ENCODE peak calls at places on chromosome 17, in eight cellular contexts. One of them, this sample, is unnamed.

GRCh38 chr17:40598928-40599627 is 33.8 kb upstream of the CCR7 start:
- ATAC-seq in activated CD4-positive, alpha-beta T cell treated with anti-CD3 and anti-CD28 coated beads for 36 hours: peak
- ATAC-seq in activated CD8-positive, alpha-beta T cell treated with anti-CD3 and anti-CD28 coated beads, Interleukin-2, amount 10 ng/mL, durations not matched to agents 7 days and 5 days: peak
- ATAC-seq in activated T-cell treated with anti-CD3 and anti-CD28 coated beads, Interleukin-2, amount 50 U/mL, for 4 hours: peak
- ATAC-seq in activated CD8-positive, alpha-beta memory T cell treated with anti-CD3 and anti-CD28 coated beads, Interleukin-2, amount 10 ng/mL, durations not matched to agents 7 days and 5 days: peak
- ATAC-seq in GM23338: no peak
- ATAC-seq in left lung: no peak
- ATAC-seq in gastroesophageal sphincter: no peak
- ATAC-seq in this sample: peak

GRCh38 chr17:41406205-41406604 is 8.8 kb upstream of the KRT31 start:
- ATAC-seq in activated CD4-positive, alpha-beta T cell treated with anti-CD3 and anti-CD28 coated beads for 36 hours: no peak
- ATAC-seq in activated CD8-positive, alpha-beta memory T cell treated with anti-CD3 and anti-CD28 coated beads, Interleukin-2, amount 10 ng/mL, durations not matched to agents 7 days and 5 days: no peak
- ATAC-seq in activated T-cell treated with anti-CD3 and anti-CD28 coated beads, Interleukin-2, amount 50 U/mL, for 4 hours: no peak
- ATAC-seq in left lung: peak
- ATAC-seq in gastroesophageal sphincter: no peak
- ATAC-seq in activated CD8-positive, alpha-beta T cell treated with anti-CD3 and anti-CD28 coated beads, Interleukin-2, amount 10 ng/mL, durations not matched to agents 7 days and 5 days: no peak
- ATAC-seq in GM23338: peak
- ATAC-seq in this sample: no peak

GRCh38 chr17:69870091-69870530 is 204.9 kb upstream of the KCNJ16 start:
- ATAC-seq in activated CD4-positive, alpha-beta T cell treated with anti-CD3 and anti-CD28 coated beads for 36 hours: no peak
- ATAC-seq in activated CD8-positive, alpha-beta memory T cell treated with anti-CD3 and anti-CD28 coated beads, Interleukin-2, amount 10 ng/mL, durations not matched to agents 7 days and 5 days: no peak
- ATAC-seq in activated CD8-positive, alpha-beta T cell treated with anti-CD3 and anti-CD28 coated beads, Interleukin-2, amount 10 ng/mL, durations not matched to agents 7 days and 5 days: no peak
- ATAC-seq in GM23338: peak
- ATAC-seq in left lung: no peak
- ATAC-seq in gastroesophageal sphincter: peak
- ATAC-seq in activated T-cell treated with anti-CD3 and anti-CD28 coated beads, Interleukin-2, amount 50 U/mL, for 4 hours: no peak
- ATAC-seq in this sample: no peak

GRCh38 chr17:45022288-45022648 is 29.2 kb downstream of the DCAKD start:
- ATAC-seq in activated CD8-positive, alpha-beta memory T cell treated with anti-CD3 and anti-CD28 coated beads, Interleukin-2, amount 10 ng/mL, durations not matched to agents 7 days and 5 days: no peak
- ATAC-seq in activated CD8-positive, alpha-beta T cell treated with anti-CD3 and anti-CD28 coated beads, Interleukin-2, amount 10 ng/mL, durations not matched to agents 7 days and 5 days: no peak
- ATAC-seq in activated T-cell treated with anti-CD3 and anti-CD28 coated beads, Interleukin-2, amount 50 U/mL, for 4 hours: peak
- ATAC-seq in activated CD4-positive, alpha-beta T cell treated with anti-CD3 and anti-CD28 coated beads for 36 hours: peak
- ATAC-seq in gastroesophageal sphincter: peak
- ATAC-seq in GM23338: no peak
- ATAC-seq in left lung: no peak
- ATAC-seq in this sample: peak

GRCh38 chr17:81517009-81517338 is 4.4 kb upstream of the ACTG1 start:
- ATAC-seq in activated CD8-positive, alpha-beta T cell treated with anti-CD3 and anti-CD28 coated beads, Interleukin-2, amount 10 ng/mL, durations not matched to agents 7 days and 5 days: no peak
- ATAC-seq in activated CD4-positive, alpha-beta T cell treated with anti-CD3 and anti-CD28 coated beads for 36 hours: no peak
- ATAC-seq in activated CD8-positive, alpha-beta memory T cell treated with anti-CD3 and anti-CD28 coated beads, Interleukin-2, amount 10 ng/mL, durations not matched to agents 7 days and 5 days: no peak
- ATAC-seq in left lung: no peak
- ATAC-seq in GM23338: no peak
- ATAC-seq in activated T-cell treated with anti-CD3 and anti-CD28 coated beads, Interleukin-2, amount 50 U/mL, for 4 hours: no peak
- ATAC-seq in gastroesophageal sphincter: no peak
- ATAC-seq in this sample: no peak

GRCh38 chr17:57570740-57571344 is 174.3 kb downstream of the CCDC182 start:
- ATAC-seq in activated CD8-positive, alpha-beta memory T cell treated with anti-CD3 and anti-CD28 coated beads, Interleukin-2, amount 10 ng/mL, durations not matched to agents 7 days and 5 days: no peak
- ATAC-seq in activated CD8-positive, alpha-beta T cell treated with anti-CD3 and anti-CD28 coated beads, Interleukin-2, amount 10 ng/mL, durations not matched to agents 7 days and 5 days: no peak
- ATAC-seq in left lung: no peak
- ATAC-seq in GM23338: peak
- ATAC-seq in gastroesophageal sphincter: no peak
- ATAC-seq in activated T-cell treated with anti-CD3 and anti-CD28 coated beads, Interleukin-2, amount 50 U/mL, for 4 hours: no peak
- ATAC-seq in activated CD4-positive, alpha-beta T cell treated with anti-CD3 and anti-CD28 coated beads for 36 hours: no peak
- ATAC-seq in this sample: no peak

GRCh38 chr17:64378890-64379354 is 11.7 kb downstream of the PECAM1 start:
- ATAC-seq in activated T-cell treated with anti-CD3 and anti-CD28 coated beads, Interleukin-2, amount 50 U/mL, for 4 hours: no peak
- ATAC-seq in activated CD8-positive, alpha-beta memory T cell treated with anti-CD3 and anti-CD28 coated beads, Interleukin-2, amount 10 ng/mL, durations not matched to agents 7 days and 5 days: no peak
- ATAC-seq in activated CD8-positive, alpha-beta T cell treated with anti-CD3 and anti-CD28 coated beads, Interleukin-2, amount 10 ng/mL, durations not matched to agents 7 days and 5 days: no peak
- ATAC-seq in GM23338: no peak
- ATAC-seq in left lung: peak
- ATAC-seq in gastroesophageal sphincter: peak
- ATAC-seq in activated CD4-positive, alpha-beta T cell treated with anti-CD3 and anti-CD28 coated beads for 36 hours: no peak
- ATAC-seq in this sample: no peak

GRCh38 chr17:4728124-4728523 is 3.1 kb upstream of the MED11 start:
- ATAC-seq in activated T-cell treated with anti-CD3 and anti-CD28 coated beads, Interleukin-2, amount 50 U/mL, for 4 hours: no peak
- ATAC-seq in activated CD8-positive, alpha-beta T cell treated with anti-CD3 and anti-CD28 coated beads, Interleukin-2, amount 10 ng/mL, durations not matched to agents 7 days and 5 days: no peak
- ATAC-seq in activated CD4-positive, alpha-beta T cell treated with anti-CD3 and anti-CD28 coated beads for 36 hours: peak
- ATAC-seq in gastroesophageal sphincter: no peak
- ATAC-seq in GM23338: no peak
- ATAC-seq in activated CD8-positive, alpha-beta memory T cell treated with anti-CD3 and anti-CD28 coated beads, Interleukin-2, amount 10 ng/mL, durations not matched to agents 7 days and 5 days: peak
- ATAC-seq in left lung: peak
- ATAC-seq in this sample: peak

GRCh38 chr17:1090454-1091189 is 89.2 kb downstream of the ABR start:
- ATAC-seq in activated CD4-positive, alpha-beta T cell treated with anti-CD3 and anti-CD28 coated beads for 36 hours: no peak
- ATAC-seq in activated CD8-positive, alpha-beta memory T cell treated with anti-CD3 and anti-CD28 coated beads, Interleukin-2, amount 10 ng/mL, durations not matched to agents 7 days and 5 days: no peak
- ATAC-seq in gastroesophageal sphincter: no peak
- ATAC-seq in activated T-cell treated with anti-CD3 and anti-CD28 coated beads, Interleukin-2, amount 50 U/mL, for 4 hours: no peak
- ATAC-seq in left lung: peak
- ATAC-seq in GM23338: no peak
- ATAC-seq in activated CD8-positive, alpha-beta T cell treated with anti-CD3 and anti-CD28 coated beads, Interleukin-2, amount 10 ng/mL, durations not matched to agents 7 days and 5 days: no peak
- ATAC-seq in this sample: no peak

GRCh38 chr17:78132086-78132676 is 1.6 kb downstream of the TMC8 start:
- ATAC-seq in left lung: peak
- ATAC-seq in GM23338: peak
- ATAC-seq in activated T-cell treated with anti-CD3 and anti-CD28 coated beads, Interleukin-2, amount 50 U/mL, for 4 hours: peak
- ATAC-seq in activated CD8-positive, alpha-beta T cell treated with anti-CD3 and anti-CD28 coated beads, Interleukin-2, amount 10 ng/mL, durations not matched to agents 7 days and 5 days: peak
- ATAC-seq in gastroesophageal sphincter: no peak
- ATAC-seq in activated CD8-positive, alpha-beta memory T cell treated with anti-CD3 and anti-CD28 coated beads, Interleukin-2, amount 10 ng/mL, durations not matched to agents 7 days and 5 days: peak
- ATAC-seq in activated CD4-positive, alpha-beta T cell treated with anti-CD3 and anti-CD28 coated beads for 36 hours: no peak
- ATAC-seq in this sample: peak

GRCh38 chr17:73304971-73305786 is 6.6 kb downstream of the CDC42EP4 start:
- ATAC-seq in activated CD8-positive, alpha-beta T cell treated with anti-CD3 and anti-CD28 coated beads, Interleukin-2, amount 10 ng/mL, durations not matched to agents 7 days and 5 days: no peak
- ATAC-seq in GM23338: peak
- ATAC-seq in activated CD4-positive, alpha-beta T cell treated with anti-CD3 and anti-CD28 coated beads for 36 hours: no peak
- ATAC-seq in left lung: peak
- ATAC-seq in activated T-cell treated with anti-CD3 and anti-CD28 coated beads, Interleukin-2, amount 50 U/mL, for 4 hours: no peak
- ATAC-seq in activated CD8-positive, alpha-beta memory T cell treated with anti-CD3 and anti-CD28 coated beads, Interleukin-2, amount 10 ng/mL, durations not matched to agents 7 days and 5 days: no peak
- ATAC-seq in gastroesophageal sphincter: peak
- ATAC-seq in this sample: peak

GRCh38 chr17:48552453-48553189 is 7.7 kb upstream of the HOXB2 start:
- ATAC-seq in gastroesophageal sphincter: peak
- ATAC-seq in activated T-cell treated with anti-CD3 and anti-CD28 coated beads, Interleukin-2, amount 50 U/mL, for 4 hours: no peak
- ATAC-seq in activated CD4-positive, alpha-beta T cell treated with anti-CD3 and anti-CD28 coated beads for 36 hours: no peak
- ATAC-seq in activated CD8-positive, alpha-beta memory T cell treated with anti-CD3 and anti-CD28 coated beads, Interleukin-2, amount 10 ng/mL, durations not matched to agents 7 days and 5 days: no peak
- ATAC-seq in activated CD8-positive, alpha-beta T cell treated with anti-CD3 and anti-CD28 coated beads, Interleukin-2, amount 10 ng/mL, durations not matched to agents 7 days and 5 days: no peak
- ATAC-seq in left lung: peak
- ATAC-seq in GM23338: no peak
- ATAC-seq in this sample: no peak

GRCh38 chr17:57899822-57900221 is 50.0 kb upstream of the MRPS23 start:
- ATAC-seq in activated CD8-positive, alpha-beta T cell treated with anti-CD3 and anti-CD28 coated beads, Interleukin-2, amount 10 ng/mL, durations not matched to agents 7 days and 5 days: peak
- ATAC-seq in GM23338: no peak
- ATAC-seq in left lung: peak
- ATAC-seq in activated CD4-positive, alpha-beta T cell treated with anti-CD3 and anti-CD28 coated beads for 36 hours: no peak
- ATAC-seq in activated T-cell treated with anti-CD3 and anti-CD28 coated beads, Interleukin-2, amount 50 U/mL, for 4 hours: no peak
- ATAC-seq in gastroesophageal sphincter: no peak
- ATAC-seq in activated CD8-positive, alpha-beta memory T cell treated with anti-CD3 and anti-CD28 coated beads, Interleukin-2, amount 10 ng/mL, durations not matched to agents 7 days and 5 days: peak
- ATAC-seq in this sample: no peak

GRCh38 chr17:50211249-50212120 is 10.1 kb upstream of the COL1A1 start:
- ATAC-seq in activated CD8-positive, alpha-beta memory T cell treated with anti-CD3 and anti-CD28 coated beads, Interleukin-2, amount 10 ng/mL, durations not matched to agents 7 days and 5 days: no peak
- ATAC-seq in activated CD4-positive, alpha-beta T cell treated with anti-CD3 and anti-CD28 coated beads for 36 hours: no peak
- ATAC-seq in left lung: peak
- ATAC-seq in activated T-cell treated with anti-CD3 and anti-CD28 coated beads, Interleukin-2, amount 50 U/mL, for 4 hours: no peak
- ATAC-seq in activated CD8-positive, alpha-beta T cell treated with anti-CD3 and anti-CD28 coated beads, Interleukin-2, amount 10 ng/mL, durations not matched to agents 7 days and 5 days: no peak
- ATAC-seq in GM23338: no peak
- ATAC-seq in gastroesophageal sphincter: no peak
- ATAC-seq in this sample: peak

GRCh38 chr17:80663783-80664206 is 119.2 kb downstream of the RPTOR start:
- ATAC-seq in activated CD4-positive, alpha-beta T cell treated with anti-CD3 and anti-CD28 coated beads for 36 hours: peak
- ATAC-seq in activated T-cell treated with anti-CD3 and anti-CD28 coated beads, Interleukin-2, amount 50 U/mL, for 4 hours: peak
- ATAC-seq in gastroesophageal sphincter: peak
- ATAC-seq in activated CD8-positive, alpha-beta memory T cell treated with anti-CD3 and anti-CD28 coated beads, Interleukin-2, amount 10 ng/mL, durations not matched to agents 7 days and 5 days: peak
- ATAC-seq in activated CD8-positive, alpha-beta T cell treated with anti-CD3 and anti-CD28 coated beads, Interleukin-2, amount 10 ng/mL, durations not matched to agents 7 days and 5 days: peak
- ATAC-seq in GM23338: peak
- ATAC-seq in left lung: peak
- ATAC-seq in this sample: peak

GRCh38 chr17:51653902-51654301 is 393.6 kb downstream of the UTP18 start:
- ATAC-seq in activated T-cell treated with anti-CD3 and anti-CD28 coated beads, Interleukin-2, amount 50 U/mL, for 4 hours: no peak
- ATAC-seq in gastroesophageal sphincter: no peak
- ATAC-seq in activated CD4-positive, alpha-beta T cell treated with anti-CD3 and anti-CD28 coated beads for 36 hours: no peak
- ATAC-seq in activated CD8-positive, alpha-beta memory T cell treated with anti-CD3 and anti-CD28 coated beads, Interleukin-2, amount 10 ng/mL, durations not matched to agents 7 days and 5 days: no peak
- ATAC-seq in activated CD8-positive, alpha-beta T cell treated with anti-CD3 and anti-CD28 coated beads, Interleukin-2, amount 10 ng/mL, durations not matched to agents 7 days and 5 days: no peak
- ATAC-seq in GM23338: peak
- ATAC-seq in left lung: no peak
- ATAC-seq in this sample: no peak

GRCh38 chr17:50690887-50691549 is 16.7 kb downstream of the ANKRD40 start:
- ATAC-seq in activated CD8-positive, alpha-beta T cell treated with anti-CD3 and anti-CD28 coated beads, Interleukin-2, amount 10 ng/mL, durations not matched to agents 7 days and 5 days: no peak
- ATAC-seq in activated T-cell treated with anti-CD3 and anti-CD28 coated beads, Interleukin-2, amount 50 U/mL, for 4 hours: no peak
- ATAC-seq in activated CD4-positive, alpha-beta T cell treated with anti-CD3 and anti-CD28 coated beads for 36 hours: no peak
- ATAC-seq in left lung: no peak
- ATAC-seq in GM23338: no peak
- ATAC-seq in gastroesophageal sphincter: no peak
- ATAC-seq in activated CD8-positive, alpha-beta memory T cell treated with anti-CD3 and anti-CD28 coated beads, Interleukin-2, amount 10 ng/mL, durations not matched to agents 7 days and 5 days: no peak
- ATAC-seq in this sample: no peak

GRCh38 chr17:76685846-76686245 is 24.9 kb downstream of the MXRA7 start:
- ATAC-seq in activated CD8-positive, alpha-beta T cell treated with anti-CD3 and anti-CD28 coated beads, Interleukin-2, amount 10 ng/mL, durations not matched to agents 7 days and 5 days: no peak
- ATAC-seq in activated T-cell treated with anti-CD3 and anti-CD28 coated beads, Interleukin-2, amount 50 U/mL, for 4 hours: no peak
- ATAC-seq in activated CD8-positive, alpha-beta memory T cell treated with anti-CD3 and anti-CD28 coated beads, Interleukin-2, amount 10 ng/mL, durations not matched to agents 7 days and 5 days: no peak
- ATAC-seq in GM23338: no peak
- ATAC-seq in activated CD4-positive, alpha-beta T cell treated with anti-CD3 and anti-CD28 coated beads for 36 hours: no peak
- ATAC-seq in gastroesophageal sphincter: no peak
- ATAC-seq in left lung: no peak
- ATAC-seq in this sample: no peak

GRCh38 chr17:13743906-13744305 is 142.2 kb upstream of the HS3ST3A1 start:
- ATAC-seq in gastroesophageal sphincter: no peak
- ATAC-seq in activated T-cell treated with anti-CD3 and anti-CD28 coated beads, Interleukin-2, amount 50 U/mL, for 4 hours: no peak
- ATAC-seq in activated CD8-positive, alpha-beta memory T cell treated with anti-CD3 and anti-CD28 coated beads, Interleukin-2, amount 10 ng/mL, durations not matched to agents 7 days and 5 days: no peak
- ATAC-seq in activated CD4-positive, alpha-beta T cell treated with anti-CD3 and anti-CD28 coated beads for 36 hours: no peak
- ATAC-seq in activated CD8-positive, alpha-beta T cell treated with anti-CD3 and anti-CD28 coated beads, Interleukin-2, amount 10 ng/mL, durations not matched to agents 7 days and 5 days: no peak
- ATAC-seq in GM23338: no peak
- ATAC-seq in left lung: no peak
- ATAC-seq in this sample: no peak

GRCh38 chr17:77692571-77693161 is 265.8 kb upstream of the TNRC6C start:
- ATAC-seq in activated T-cell treated with anti-CD3 and anti-CD28 coated beads, Interleukin-2, amount 50 U/mL, for 4 hours: peak
- ATAC-seq in activated CD8-positive, alpha-beta T cell treated with anti-CD3 and anti-CD28 coated beads, Interleukin-2, amount 10 ng/mL, durations not matched to agents 7 days and 5 days: no peak
- ATAC-seq in activated CD4-positive, alpha-beta T cell treated with anti-CD3 and anti-CD28 coated beads for 36 hours: peak
- ATAC-seq in gastroesophageal sphincter: peak
- ATAC-seq in GM23338: no peak
- ATAC-seq in left lung: no peak
- ATAC-seq in activated CD8-positive, alpha-beta memory T cell treated with anti-CD3 and anti-CD28 coated beads, Interleukin-2, amount 10 ng/mL, durations not matched to agents 7 days and 5 days: peak
- ATAC-seq in this sample: peak

GRCh38 chr17:75647061-75647460 is 13.8 kb downstream of the SMIM5 start:
- ATAC-seq in GM23338: no peak
- ATAC-seq in activated T-cell treated with anti-CD3 and anti-CD28 coated beads, Interleukin-2, amount 50 U/mL, for 4 hours: no peak
- ATAC-seq in left lung: no peak
- ATAC-seq in activated CD4-positive, alpha-beta T cell treated with anti-CD3 and anti-CD28 coated beads for 36 hours: no peak
- ATAC-seq in activated CD8-positive, alpha-beta memory T cell treated with anti-CD3 and anti-CD28 coated beads, Interleukin-2, amount 10 ng/mL, durations not matched to agents 7 days and 5 days: no peak
- ATAC-seq in activated CD8-positive, alpha-beta T cell treated with anti-CD3 and anti-CD28 coated beads, Interleukin-2, amount 10 ng/mL, durations not matched to agents 7 days and 5 days: no peak
- ATAC-seq in gastroesophageal sphincter: no peak
- ATAC-seq in this sample: no peak

GRCh38 chr17:48814504-48814903 is 2.5 kb downstream of the TTLL6 start:
- ATAC-seq in activated CD8-positive, alpha-beta T cell treated with anti-CD3 and anti-CD28 coated beads, Interleukin-2, amount 10 ng/mL, durations not matched to agents 7 days and 5 days: no peak
- ATAC-seq in activated CD4-positive, alpha-beta T cell treated with anti-CD3 and anti-CD28 coated beads for 36 hours: peak
- ATAC-seq in gastroesophageal sphincter: no peak
- ATAC-seq in left lung: no peak
- ATAC-seq in activated T-cell treated with anti-CD3 and anti-CD28 coated beads, Interleukin-2, amount 50 U/mL, for 4 hours: no peak
- ATAC-seq in activated CD8-positive, alpha-beta memory T cell treated with anti-CD3 and anti-CD28 coated beads, Interleukin-2, amount 10 ng/mL, durations not matched to agents 7 days and 5 days: peak
- ATAC-seq in GM23338: peak
- ATAC-seq in this sample: no peak

GRCh38 chr17:43015579-43015978 is 6.6 kb downstream of the VAT1 start:
- ATAC-seq in activated CD8-positive, alpha-beta memory T cell treated with anti-CD3 and anti-CD28 coated beads, Interleukin-2, amount 10 ng/mL, durations not matched to agents 7 days and 5 days: no peak
- ATAC-seq in activated CD4-positive, alpha-beta T cell treated with anti-CD3 and anti-CD28 coated beads for 36 hours: no peak
- ATAC-seq in left lung: peak
- ATAC-seq in GM23338: no peak
- ATAC-seq in activated CD8-positive, alpha-beta T cell treated with anti-CD3 and anti-CD28 coated beads, Interleukin-2, amount 10 ng/mL, durations not matched to agents 7 days and 5 days: no peak
- ATAC-seq in gastroesophageal sphincter: peak
- ATAC-seq in activated T-cell treated with anti-CD3 and anti-CD28 coated beads, Interleukin-2, amount 50 U/mL, for 4 hours: no peak
- ATAC-seq in this sample: no peak

GRCh38 chr17:66313995-66314659 is 11.7 kb downstream of the PRKCA start:
- ATAC-seq in activated CD8-positive, alpha-beta memory T cell treated with anti-CD3 and anti-CD28 coated beads, Interleukin-2, amount 10 ng/mL, durations not matched to agents 7 days and 5 days: peak
- ATAC-seq in activated CD4-positive, alpha-beta T cell treated with anti-CD3 and anti-CD28 coated beads for 36 hours: peak
- ATAC-seq in gastroesophageal sphincter: no peak
- ATAC-seq in activated CD8-positive, alpha-beta T cell treated with anti-CD3 and anti-CD28 coated beads, Interleukin-2, amount 10 ng/mL, durations not matched to agents 7 days and 5 days: no peak
- ATAC-seq in activated T-cell treated with anti-CD3 and anti-CD28 coated beads, Interleukin-2, amount 50 U/mL, for 4 hours: peak
- ATAC-seq in GM23338: no peak
- ATAC-seq in left lung: no peak
- ATAC-seq in this sample: peak

GRCh38 chr17:19886116-19886515 is 18.4 kb upstream of the ULK2 start:
- ATAC-seq in gastroesophageal sphincter: no peak
- ATAC-seq in left lung: no peak
- ATAC-seq in GM23338: no peak
- ATAC-seq in activated T-cell treated with anti-CD3 and anti-CD28 coated beads, Interleukin-2, amount 50 U/mL, for 4 hours: no peak
- ATAC-seq in activated CD8-positive, alpha-beta memory T cell treated with anti-CD3 and anti-CD28 coated beads, Interleukin-2, amount 10 ng/mL, durations not matched to agents 7 days and 5 days: no peak
- ATAC-seq in activated CD4-positive, alpha-beta T cell treated with anti-CD3 and anti-CD28 coated beads for 36 hours: no peak
- ATAC-seq in activated CD8-positive, alpha-beta T cell treated with anti-CD3 and anti-CD28 coated beads, Interleukin-2, amount 10 ng/mL, durations not matched to agents 7 days and 5 days: no peak
- ATAC-seq in this sample: no peak